ENCODE peak calls at places on chromosomes 11 and 22, in seven cellular contexts. One of them, this sample, is unnamed.

GRCh38 chr11:26457660-26458059 is 114.4 kb downstream of the MUC15 start:
- DNase-seq in AG04450: no peak
- DNase-seq in cardiac fibroblast: no peak
- DNase-seq in germinal center: no peak
- DNase-seq in testis: no peak
- DNase-seq in ascending aorta: no peak
- DNase-seq in NCI-H1092: no peak
- DNase-seq in this sample: no peak

GRCh38 chr22:27668828-27669797 is 132.4 kb downstream of the MN1 start:
- DNase-seq in AG04450: no peak
- DNase-seq in cardiac fibroblast: peak
- DNase-seq in germinal center: peak
- DNase-seq in testis: peak
- DNase-seq in ascending aorta: peak
- DNase-seq in NCI-H1092: no peak
- DNase-seq in this sample: no peak

GRCh38 chr11:18321622-18321990 is 334 bp downstream of the HPS5 start:
- DNase-seq in AG04450: no peak
- DNase-seq in cardiac fibroblast: no peak
- DNase-seq in germinal center: peak
- DNase-seq in testis: no peak
- DNase-seq in ascending aorta: no peak
- DNase-seq in NCI-H1092: no peak
- DNase-seq in this sample: no peak

GRCh38 chr22:44172370-44173108 is 8.2 kb upstream of the PARVG start:
- DNase-seq in AG04450: no peak
- DNase-seq in cardiac fibroblast: no peak
- DNase-seq in germinal center: peak
- DNase-seq in testis: peak
- DNase-seq in ascending aorta: peak
- DNase-seq in NCI-H1092: no peak
- DNase-seq in this sample: no peak

GRCh38 chr11:63508009-63508408 is 2.1 kb downstream of the LGALS12 start:
- DNase-seq in AG04450: no peak
- DNase-seq in cardiac fibroblast: peak
- DNase-seq in germinal center: no peak
- DNase-seq in testis: peak
- DNase-seq in ascending aorta: no peak
- DNase-seq in NCI-H1092: no peak
- DNase-seq in this sample: no peak

GRCh38 chr11:60307507-60308195 is 19.4 kb upstream of the MS4A6E start:
- DNase-seq in AG04450: no peak
- DNase-seq in cardiac fibroblast: no peak
- DNase-seq in germinal center: no peak
- DNase-seq in testis: no peak
- DNase-seq in ascending aorta: no peak
- DNase-seq in NCI-H1092: no peak
- DNase-seq in this sample: no peak

GRCh38 chr11:130246270-130246669 is 68.4 kb downstream of the ZBTB44 start:
- DNase-seq in AG04450: no peak
- DNase-seq in cardiac fibroblast: no peak
- DNase-seq in germinal center: no peak
- DNase-seq in testis: no peak
- DNase-seq in ascending aorta: no peak
- DNase-seq in NCI-H1092: no peak
- DNase-seq in this sample: no peak

GRCh38 chr11:106281455-106282173 is 204.2 kb downstream of the AASDHPPT start:
- DNase-seq in AG04450: peak
- DNase-seq in cardiac fibroblast: peak
- DNase-seq in germinal center: no peak
- DNase-seq in testis: no peak
- DNase-seq in ascending aorta: no peak
- DNase-seq in NCI-H1092: no peak
- DNase-seq in this sample: peak

GRCh38 chr22:43923191-43923590 is 414 bp upstream of the PNPLA3 start:
- DNase-seq in AG04450: no peak
- DNase-seq in cardiac fibroblast: no peak
- DNase-seq in germinal center: peak
- DNase-seq in testis: no peak
- DNase-seq in ascending aorta: no peak
- DNase-seq in NCI-H1092: no peak
- DNase-seq in this sample: no peak

GRCh38 chr11:2804701-2805387 is 80.7 kb downstream of the CDKN1C start:
- DNase-seq in AG04450: no peak
- DNase-seq in cardiac fibroblast: no peak
- DNase-seq in germinal center: no peak
- DNase-seq in testis: peak
- DNase-seq in ascending aorta: peak
- DNase-seq in NCI-H1092: no peak
- DNase-seq in this sample: no peak

GRCh38 chr22:22218302-22218701 is 26.3 kb upstream of the VPREB1 start:
- DNase-seq in AG04450: no peak
- DNase-seq in cardiac fibroblast: no peak
- DNase-seq in germinal center: peak
- DNase-seq in testis: no peak
- DNase-seq in ascending aorta: no peak
- DNase-seq in NCI-H1092: no peak
- DNase-seq in this sample: no peak

GRCh38 chr11:113926273-113927183 is 21.9 kb downstream of the HTR3B start:
- DNase-seq in AG04450: no peak
- DNase-seq in cardiac fibroblast: no peak
- DNase-seq in germinal center: no peak
- DNase-seq in testis: no peak
- DNase-seq in ascending aorta: no peak
- DNase-seq in NCI-H1092: no peak
- DNase-seq in this sample: no peak

GRCh38 chr11:107457205-107457557 is 444 bp downstream of the CWF19L2 start:
- DNase-seq in AG04450: no peak
- DNase-seq in cardiac fibroblast: peak
- DNase-seq in germinal center: peak
- DNase-seq in testis: no peak
- DNase-seq in ascending aorta: no peak
- DNase-seq in NCI-H1092: no peak
- DNase-seq in this sample: no peak

GRCh38 chr22:17430298-17430900 is 61.1 kb downstream of the CECR2 start:
- DNase-seq in AG04450: no peak
- DNase-seq in cardiac fibroblast: peak
- DNase-seq in germinal center: no peak
- DNase-seq in testis: peak
- DNase-seq in ascending aorta: no peak
- DNase-seq in NCI-H1092: no peak
- DNase-seq in this sample: no peak

GRCh38 chr11:112247198-112247597 is 13.5 kb downstream of the PLET1 start:
- DNase-seq in AG04450: no peak
- DNase-seq in cardiac fibroblast: no peak
- DNase-seq in germinal center: no peak
- DNase-seq in testis: no peak
- DNase-seq in ascending aorta: no peak
- DNase-seq in NCI-H1092: no peak
- DNase-seq in this sample: no peak

GRCh38 chr11:46673713-46674462 is 26.5 kb downstream of the ARHGAP1 start:
- DNase-seq in AG04450: no peak
- DNase-seq in cardiac fibroblast: no peak
- DNase-seq in germinal center: no peak
- DNase-seq in testis: no peak
- DNase-seq in ascending aorta: no peak
- DNase-seq in NCI-H1092: no peak
- DNase-seq in this sample: no peak

GRCh38 chr11:104256525-104256924 is 92.6 kb upstream of the PDGFD start:
- DNase-seq in AG04450: no peak
- DNase-seq in cardiac fibroblast: peak
- DNase-seq in germinal center: no peak
- DNase-seq in testis: no peak
- DNase-seq in ascending aorta: no peak
- DNase-seq in NCI-H1092: no peak
- DNase-seq in this sample: no peak

GRCh38 chr22:38009000-38009806 is 24.8 kb upstream of the SOX10 start:
- DNase-seq in AG04450: no peak
- DNase-seq in cardiac fibroblast: no peak
- DNase-seq in germinal center: no peak
- DNase-seq in testis: no peak
- DNase-seq in ascending aorta: no peak
- DNase-seq in NCI-H1092: no peak
- DNase-seq in this sample: no peak